ENCODE peak calls at places on chromosomes 16 and 17, in five cellular contexts. I is mesenchymal stem cell, C is GM23248, P is A549, H is lower lobe of right lung. F is an unnamed sample.

GRCh38 chr16:53053967-53054669 is 673 bp upstream of the CHD9 start:
- DNase-seq in H (peak; percentile 54), P (peak; percentile 46), I (no peak), C (peak; percentile 63), F (no peak)

GRCh38 chr16:74999208-74999682 is 421 bp downstream of the ZNRF1 start:
- DNase-seq in C (peak; percentile 66), P (no peak), I (peak; percentile 24), H (peak; percentile 54), F (no peak)

GRCh38 chr17:42843358-42843934 is 934 bp upstream of the AOC2 start:
- DNase-seq in C (peak; percentile 81), P (peak; percentile 82), H (no peak), I (peak; percentile 73), F (no peak)

GRCh38 chr17:27630607-27631408 is at the start of gene LGALS9:
- DNase-seq in C (peak; percentile 57), H (no peak), P (no peak), I (peak; percentile 19), F (peak; percentile 54)

GRCh38 chr16:76756951-76757350 is 434.0 kb upstream of the MON1B start:
- DNase-seq in C (no peak), P (no peak), H (no peak), I (no peak), F (no peak)

GRCh38 chr17:60151355-60151754 is 1.6 kb downstream of the CA4 start:
- DNase-seq in C (no peak), H (peak; percentile 44), I (no peak), P (no peak), F (peak; percentile 30)

GRCh38 chr16:81940781-81941560 is 70.3 kb downstream of the SDR42E1 start:
- DNase-seq in I (peak; percentile 55), H (no peak), P (peak; percentile 73), C (peak; percentile 81), F (peak; percentile 26)

GRCh38 chr16:27951752-27952151 is 111.8 kb downstream of the GSG1L start:
- DNase-seq in C (peak; percentile 81), P (no peak), I (no peak), H (no peak), F (no peak)

GRCh38 chr17:67718325-67718941 is 697 bp downstream of the NOL11 start:
- DNase-seq in C (peak; percentile 73), I (peak; percentile 80), P (peak; percentile 32), H (no peak), F (peak; percentile 72)

GRCh38 chr16:89711601-89712475 is 8.9 kb downstream of the VPS9D1 start:
- DNase-seq in P (peak; percentile 81), I (peak; percentile 67), H (peak; percentile 65), C (peak; percentile 84), F (peak; percentile 45)

GRCh38 chr16:11792404-11793260 is 4.4 kb downstream of the ZC3H7A start:
- DNase-seq in P (no peak), C (no peak), I (no peak), H (peak; percentile 67), F (no peak)

GRCh38 chr16:65662236-65662635 is 540.4 kb upstream of the CDH11 start:
- DNase-seq in I (no peak), P (no peak), C (no peak), H (no peak), F (no peak)

GRCh38 chr17:31788956-31789355 is 70.1 kb downstream of the COPRS start:
- DNase-seq in I (no peak), C (peak; percentile 68), H (no peak), P (no peak), F (no peak)

GRCh38 chr17:42274812-42275526 is 1.2 kb downstream of the STAT5B start:
- DNase-seq in H (no peak), I (no peak), P (no peak), C (peak; percentile 65), F (no peak)

GRCh38 chr17:40075216-40076100 is 12.7 kb downstream of the THRA start:
- DNase-seq in H (peak; percentile 88), I (peak; percentile 70), P (peak; percentile 75), C (peak; percentile 61), F (peak; percentile 63)

GRCh38 chr16:78695371-78695770 is 595.9 kb downstream of the WWOX start:
- DNase-seq in P (no peak), H (no peak), I (no peak), C (no peak), F (no peak)

GRCh38 chr17:73462830-73463229 is 151.0 kb upstream of the CDC42EP4 start:
- DNase-seq in P (no peak), C (no peak), I (no peak), H (no peak), F (no peak)

GRCh38 chr17:80130992-80131391 is 15.9 kb downstream of the EIF4A3 start:
- DNase-seq in C (no peak), I (no peak), H (no peak), P (no peak), F (no peak)

GRCh38 chr16:89764711-89765201 is 43.4 kb downstream of the ZNF276 start:
- DNase-seq in H (peak; percentile 77), C (no peak), I (peak; percentile 38), P (no peak), F (peak; percentile 67)

GRCh38 chr17:47907932-47908562 is 12.0 kb downstream of the SP2 start:
- DNase-seq in P (no peak), H (no peak), I (no peak), C (no peak), F (no peak)
- H3K4me1 ChIP-seq in P (peaks cover 15% of the 10 kb centered on the region), H (peaks cover 34% of the 10 kb centered on the region), I (peaks cover 15% of the 10 kb centered on the region), C (peaks cover 16% of the 10 kb centered on the region), F (no peaks in the 10 kb centered on the region)

DNA sequence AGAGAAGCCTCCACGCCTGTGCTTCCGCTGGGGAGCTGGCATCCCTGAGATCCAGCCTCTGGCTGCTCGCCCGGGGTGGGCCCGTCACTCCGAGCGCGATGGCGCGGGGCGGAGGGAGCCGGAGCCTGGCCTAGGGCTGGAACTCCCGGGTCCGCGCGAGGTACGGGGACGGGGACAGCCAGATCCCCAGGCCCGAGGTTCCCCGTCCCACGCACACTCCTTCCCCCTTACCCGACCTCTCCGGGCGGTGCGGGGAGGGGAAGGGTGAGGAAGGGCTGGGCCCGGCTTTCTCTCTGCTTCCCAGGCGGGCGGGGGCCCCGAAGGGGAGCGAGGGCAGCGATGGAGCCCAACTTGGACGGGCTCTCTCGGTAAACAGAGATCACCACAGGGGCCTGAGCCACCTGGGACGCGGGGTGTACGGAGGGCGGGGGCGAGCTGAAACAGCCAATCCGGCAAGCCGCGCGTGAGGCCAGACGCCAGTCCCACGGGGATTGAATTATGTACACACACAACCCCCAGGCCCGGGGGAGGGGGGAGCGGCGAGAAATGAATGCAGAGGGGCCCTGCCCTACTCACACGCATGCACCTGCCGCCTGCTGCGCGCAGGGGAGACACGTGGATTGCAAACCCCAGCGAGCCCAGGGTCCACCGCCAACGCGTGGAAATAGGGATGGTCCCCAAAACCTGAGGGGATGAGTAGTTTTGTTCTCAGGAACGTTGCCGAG is at the start of gene SLC16A11:
- DNase-seq in C (peak; percentile 62), H (peak; percentile 81), I (no peak), P (no peak), F (peak; percentile 37)
- H3K4me3 ChIP-seq in C (peak within 1 kb of the TSS; percentile 63), H (peak within 1 kb of the TSS; percentile 58), I (peak within 1 kb of the TSS; percentile 68), P (peak within 1 kb of the TSS; percentile 23), F (peak within 1 kb of the TSS; percentile 59)

GRCh38 chr17:47775181-47775580 is 42.1 kb downstream of the TBX21 start:
- DNase-seq in I (no peak), H (no peak), P (no peak), C (no peak), F (no peak)

GRCh38 chr17:47781397-47781796 is 40.2 kb downstream of the OSBPL7 start:
- DNase-seq in I (no peak), P (no peak), C (no peak), H (no peak), F (no peak)

GRCh38 chr17:47778184-47778635 is 43.4 kb downstream of the OSBPL7 start:
- DNase-seq in P (no peak), I (no peak), C (peak; percentile 13), H (no peak), F (no peak)

GRCh38 chr17:47776330-47777197 is 43.5 kb downstream of the TBX21 start:
- DNase-seq in C (peak; percentile 66), H (no peak), I (peak; percentile 59), P (peak; percentile 71), F (peak; percentile 51)
- H3K4me1 ChIP-seq in C (no peaks in the 10 kb centered on the region), H (no peaks in the 10 kb centered on the region), I (no peaks in the 10 kb centered on the region), P (no peaks in the 10 kb centered on the region), F (no peaks in the 10 kb centered on the region)

GRCh38 chr16:51114369-51114768 is 36.7 kb downstream of the SALL1 start:
- DNase-seq in C (no peak), I (no peak), P (no peak), H (no peak), F (no peak)

GRCh38 chr16:51112311-51112710 is 38.8 kb downstream of the SALL1 start:
- DNase-seq in C (no peak), I (no peak), P (no peak), H (no peak), F (no peak)

GRCh38 chr16:51116353-51116752 is 34.7 kb downstream of the SALL1 start:
- DNase-seq in P (no peak), C (no peak), H (no peak), I (no peak), F (no peak)

GRCh38 chr16:51110618-51111234 is 40.3 kb downstream of the SALL1 start:
- DNase-seq in P (no peak), I (no peak), H (no peak), C (no peak), F (no peak)

DNA sequence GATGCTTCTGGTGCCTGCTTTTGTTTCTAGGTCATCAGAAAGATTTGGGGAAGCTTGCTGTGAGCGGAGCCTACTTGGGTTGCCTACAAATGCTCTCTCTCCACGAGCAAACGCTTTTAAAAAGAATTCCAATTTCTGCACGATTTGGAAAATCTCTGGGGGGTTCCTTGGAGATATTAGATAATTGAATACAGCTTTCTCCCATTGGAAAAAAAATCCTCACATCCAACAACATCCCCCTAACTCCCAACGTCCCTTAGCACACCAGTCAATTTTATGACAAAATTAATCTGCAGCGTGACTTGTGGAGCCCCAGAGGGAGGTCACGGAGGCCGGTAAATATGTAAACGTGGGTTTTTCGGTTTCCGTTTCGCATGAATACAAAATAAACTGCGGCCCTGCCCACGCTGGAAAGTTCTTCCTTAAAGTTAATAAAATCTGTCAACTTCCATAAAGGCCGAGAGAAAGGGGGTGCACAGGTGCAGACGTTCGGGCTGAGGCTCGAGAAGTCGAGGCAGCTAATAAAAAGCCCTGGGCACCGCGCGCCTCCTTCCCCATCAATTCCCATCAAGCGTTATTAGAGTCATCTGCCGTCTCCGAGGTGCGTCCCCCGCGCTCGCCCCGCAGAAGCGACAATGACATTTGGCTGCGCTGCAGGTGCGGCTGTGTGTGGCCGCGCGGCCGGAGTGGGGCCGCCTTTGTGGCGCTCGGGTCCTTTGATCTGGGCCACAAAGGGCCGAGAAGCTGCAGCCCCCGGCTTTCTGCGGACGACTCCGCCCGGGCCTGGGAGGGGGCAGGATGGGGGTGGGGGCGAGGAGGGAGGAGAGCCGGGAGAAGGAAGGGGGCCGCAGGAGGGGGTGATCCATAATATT is 37.6 kb downstream of the SALL1 start:
- DNase-seq in I (no peak), H (no peak), P (no peak), C (no peak), F (no peak)
- H3K4me3 ChIP-seq in I (peak overlapping the region; percentile 71), H (no peak overlapping the region), P (no peak overlapping the region), C (peak overlapping the region; percentile 28), F (no peak overlapping the region)

F was measured in CD4-positive, alpha-beta memory T cell.